ENCODE peak calls at places on chromosomes 11 and 22, in five cellular contexts. J, T, P, S and A are unnamed samples.
A peak's percentile ranks its signal among the peaks of the same experiment; 100 is the strongest.

GRCh38 chr11:8531312-8531711 is 62.7 kb downstream of the STK33 start:
- DNase-seq in J (no peak), T (peak; percentile 62), P (no peak), S (no peak), A (no peak)

GRCh38 chr11:2127357-2127971 is 11.7 kb downstream of the IGF2 start:
- DNase-seq in J (no peak), T (no peak), P (no peak), S (no peak), A (no peak)

GRCh38 chr11:6608011-6608410 is 4.0 kb downstream of the TAF10 start:
- DNase-seq in J (peak; percentile 41), T (no peak), P (no peak), S (no peak), A (no peak)

GRCh38 chr11:113989381-113989780 is 14.5 kb downstream of the HTR3A start:
- DNase-seq in J (no peak), T (no peak), P (no peak), S (no peak), A (no peak)

GRCh38 chr11:68542617-68543016 is 82.1 kb downstream of the PPP6R3 start:
- DNase-seq in J (no peak), T (no peak), P (no peak), S (no peak), A (peak; percentile 44)

GRCh38 chr11:113204280-113204679 is 110.1 kb upstream of the TTC12 start:
- DNase-seq in J (no peak), T (no peak), P (no peak), S (no peak), A (no peak)

GRCh38 chr11:3223932-3224729 is 5.5 kb upstream of the MRGPRG start:
- DNase-seq in J (no peak), T (no peak), P (no peak), S (no peak), A (no peak)

GRCh38 chr11:26930518-26931247 is 63.2 kb upstream of the FIBIN start:
- DNase-seq in J (no peak), T (no peak), P (no peak), S (no peak), A (no peak)

DNA sequence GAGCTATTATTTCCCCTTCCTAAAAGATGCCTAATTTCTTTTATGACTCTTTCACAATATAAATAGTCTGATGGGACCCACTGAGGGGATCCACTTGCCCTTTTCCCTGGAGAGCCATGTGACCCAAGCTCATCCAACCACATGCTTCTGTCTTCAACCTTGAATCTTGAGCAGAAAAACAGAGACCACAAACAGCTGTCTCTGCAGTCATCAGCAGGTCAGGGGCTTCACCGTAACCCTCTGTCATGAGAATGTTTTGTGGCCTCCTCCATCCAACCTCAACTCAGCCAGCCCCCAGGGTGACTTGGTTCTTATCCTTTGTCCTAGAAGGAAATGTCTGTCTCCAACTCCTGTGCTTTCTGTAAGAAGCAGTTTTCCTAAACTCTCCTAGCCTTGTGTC is 129.6 kb upstream of the POU2AF2 start:
- DNase-seq in J (no peak), T (no peak), P (no peak), S (no peak), A (no peak)
- TF ChIP-seq POLR2A in J (no peak), T (no peak), P (no peak), S (no peak), A (no peak)

DNA sequence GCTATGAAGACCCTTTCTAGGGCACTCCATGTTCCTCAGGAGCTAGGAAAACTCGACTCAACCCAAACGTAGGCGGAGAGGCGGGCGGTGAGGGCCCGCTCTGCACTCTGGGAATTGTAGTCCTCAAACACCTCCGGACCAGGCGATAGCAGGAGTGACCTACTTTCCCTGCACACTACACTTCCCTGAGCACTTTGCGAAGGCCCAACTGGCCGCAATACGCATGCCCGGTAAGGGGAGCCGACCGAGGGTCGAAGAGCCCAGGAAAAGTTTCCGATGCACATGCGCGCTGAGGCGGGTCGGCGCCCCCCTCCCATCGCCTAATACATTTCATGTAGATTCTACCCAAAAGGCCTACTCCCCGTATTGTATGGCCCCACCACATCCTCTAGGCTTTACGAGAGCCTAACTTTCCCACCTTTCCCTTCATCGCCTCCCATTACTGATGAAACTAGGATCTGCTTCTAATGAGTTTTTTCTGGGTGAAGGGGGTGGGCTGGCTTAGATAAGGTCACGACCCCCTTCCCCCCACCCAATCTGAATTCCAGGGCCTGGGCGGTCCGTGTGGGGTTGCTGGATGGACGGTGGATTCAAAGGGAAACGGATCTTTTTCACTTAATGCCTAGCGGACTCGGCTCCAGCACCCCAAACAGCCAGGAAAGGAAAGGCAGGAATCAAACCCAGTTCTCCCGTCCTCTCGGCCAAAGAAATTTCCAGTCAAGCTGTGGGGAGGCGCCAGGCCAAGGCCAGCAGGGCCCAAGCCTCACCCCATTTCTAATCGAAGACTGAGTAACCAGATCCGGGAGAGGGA is 2.0 kb downstream of the TOB2 start:
- DNase-seq in J (peak; percentile 93), T (peak; percentile 93), P (peak; percentile 66), S (peak; percentile 92), A (peak; percentile 75)
- TF ChIP-seq POLR2A in J (no peak), T (peak; percentile 53), P (no peak), S (peak; percentile 69), A (no peak)

GRCh38 chr11:15810079-15810478 is 546.3 kb downstream of the SOX6 start:
- DNase-seq in J (no peak), T (no peak), P (no peak), S (no peak), A (no peak)

GRCh38 chr11:15807827-15808226 is 548.5 kb downstream of the SOX6 start:
- DNase-seq in J (no peak), T (no peak), P (no peak), S (no peak), A (no peak)

GRCh38 chr11:15805726-15806125 is 550.6 kb downstream of the SOX6 start:
- DNase-seq in J (no peak), T (no peak), P (no peak), S (no peak), A (no peak)

GRCh38 chr11:15806217-15806616 is 550.1 kb downstream of the SOX6 start:
- DNase-seq in J (no peak), T (no peak), P (no peak), S (no peak), A (no peak)

DNA sequence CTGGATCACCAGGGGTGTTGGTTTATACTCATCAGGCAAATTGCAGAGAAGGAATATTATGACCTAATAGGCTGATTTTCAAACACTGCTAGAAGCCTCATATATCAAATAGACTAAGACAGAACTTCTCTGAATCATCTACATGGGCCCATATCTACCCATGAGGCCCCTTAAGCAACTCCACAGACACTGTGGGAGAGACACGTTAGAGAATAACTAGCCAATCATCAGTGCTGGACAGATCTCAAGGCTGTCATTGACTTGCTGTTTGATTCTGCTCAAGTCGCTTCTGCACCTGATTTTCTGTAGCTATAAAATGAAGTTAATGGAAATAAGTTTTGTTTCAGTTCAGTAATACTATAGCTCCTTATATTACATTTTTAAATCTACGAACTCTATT is 545.8 kb downstream of the SOX6 start:
- DNase-seq in J (no peak), T (no peak), P (no peak), S (no peak), A (no peak)
- TF ChIP-seq POLR2A in J (no peak), T (no peak), P (no peak), S (no peak), A (no peak)

GRCh38 chr22:42346722-42347121 is 76.3 kb upstream of the TCF20 start:
- DNase-seq in J (no peak), T (no peak), P (no peak), S (no peak), A (no peak)
- TF ChIP-seq POLR2A in J (no peak), T (no peak), P (no peak), S (no peak), A (no peak)

GRCh38 chr22:42959472-42960145 is 55.3 kb downstream of the PACSIN2 start:
- DNase-seq in J (peak; percentile 89), T (peak; percentile 66), P (no peak), S (peak; percentile 52), A (no peak)
- TF ChIP-seq POLR2A in J (peak; percentile 89), T (peak; percentile 31), P (no peak), S (peak; percentile 72), A (no peak)

GRCh38 chr11:832529-833113 is at the start of gene CD151:
- DNase-seq in J (no peak), T (peak; percentile 66), P (no peak), S (peak; percentile 56), A (no peak)

GRCh38 chr11:833114-833791 is 501 bp downstream of the CD151 start:
- DNase-seq in J (no peak), T (peak; percentile 80), P (no peak), S (peak; percentile 61), A (no peak)

GRCh38 chr11:836274-836673 is 3.5 kb downstream of the CD151 start:
- DNase-seq in J (no peak), T (no peak), P (no peak), S (no peak), A (no peak)

GRCh38 chr11:833849-834311 is 1.1 kb downstream of the CD151 start:
- DNase-seq in J (no peak), T (no peak), P (no peak), S (no peak), A (no peak)

DNA sequence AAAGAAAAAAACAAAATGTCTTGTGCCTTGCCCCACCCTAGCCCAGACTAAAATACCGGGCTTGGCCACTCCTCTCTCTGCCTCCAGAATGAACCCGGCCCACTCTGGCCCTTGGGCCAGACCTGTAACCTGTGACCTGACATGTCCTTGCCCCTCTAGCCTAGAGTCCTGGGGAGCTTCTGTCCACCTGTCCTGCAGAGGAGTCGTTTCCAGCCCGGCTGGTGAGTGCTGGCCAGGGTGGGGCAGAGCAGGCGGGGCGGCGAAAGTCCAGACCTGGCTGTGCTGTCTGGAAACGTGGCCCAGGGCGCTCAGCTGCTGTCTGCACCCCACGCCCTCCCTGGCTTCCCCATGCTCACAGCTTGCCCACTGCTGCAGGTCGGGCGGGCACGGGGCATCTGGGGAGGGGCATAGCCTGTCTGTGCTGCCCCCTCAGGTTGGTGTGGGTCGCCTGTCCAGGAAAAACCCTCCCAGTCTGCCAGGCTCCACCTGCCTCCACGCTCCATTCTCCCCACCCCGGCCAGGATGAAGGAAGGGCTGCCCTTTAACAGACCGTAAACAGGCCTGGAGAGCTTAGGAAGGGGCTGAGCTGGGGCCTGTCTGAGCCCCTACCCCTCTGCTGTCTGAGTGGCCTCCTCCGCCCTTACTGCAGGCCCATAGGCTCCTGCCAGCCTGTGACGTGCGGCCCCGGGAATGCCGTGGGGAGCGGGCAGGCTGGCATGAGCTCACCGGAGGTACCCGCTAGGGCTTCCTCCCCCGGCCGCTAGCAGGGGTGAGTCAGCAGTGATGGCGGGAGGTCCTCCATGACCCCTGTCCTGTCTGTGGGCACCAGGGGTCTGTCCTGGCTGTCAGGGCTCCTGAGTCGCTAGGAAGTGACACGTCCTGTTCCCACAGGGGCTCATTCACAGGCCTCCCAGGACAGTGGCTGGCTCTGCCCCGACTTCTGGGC is 1.9 kb downstream of the CD151 start:
- DNase-seq in J (peak; percentile 94), T (peak; percentile 90), P (no peak), S (peak; percentile 89), A (peak; percentile 94)
- TF ChIP-seq POLR2A in J (peak; percentile 65), T (peak; percentile 68), P (no peak), S (peak; percentile 80), A (peak; percentile 29)

GRCh38 chr11:65563606-65564005 is 5.4 kb upstream of the LTBP3 start:
- DNase-seq in J (no peak), T (no peak), P (no peak), S (no peak), A (no peak)
- TF ChIP-seq POLR2A in J (no peak), T (no peak), P (no peak), S (no peak), A (no peak)

GRCh38 chr22:40856513-40857308 is at the start of the genes ST13 and XPNPEP3:
- DNase-seq in J (peak; percentile 98), T (peak; percentile 99), P (peak; percentile 76), S (peak; percentile 98), A (peak; percentile 71)
- TF ChIP-seq POLR2A in J (peak; percentile 58), T (peak; percentile 76), P (peak; percentile 78), S (peak; percentile 86), A (peak; percentile 50)